ENCODE peak calls at places on chromosome 11, in nine cellular contexts. J, N, Z, T, Q, L, A, B and M are unnamed samples.

GRCh38 chr11:116219171-116219635 is 553.6 kb downstream of the BUD13 start:
- DNase-seq in Z (no peak), B (no peak), T (no peak), J (no peak), A (no peak), L (no peak), Q (no peak), N (no peak), M (no peak)

GRCh38 chr11:67031791-67032561 is 9.0 kb downstream of the SYT12 start:
- DNase-seq in B (no peak), J (no peak), Q (no peak), A (no peak), L (no peak), T (no peak), N (no peak), Z (no peak), M (no peak)

GRCh38 chr11:67663515-67664212 is 10.8 kb downstream of the ALDH3B2 start:
- DNase-seq in Z (peak), L (no peak), B (no peak), Q (no peak), N (no peak), T (peak), A (no peak), J (no peak), M (no peak)

GRCh38 chr11:1228921-1229451 is 6.1 kb downstream of the MUC5B start:
- DNase-seq in L (no peak), T (peak), N (no peak), Z (no peak), A (no peak), Q (no peak), B (peak), J (no peak), M (no peak)

GRCh38 chr11:1307998-1308744 is 1.3 kb downstream of the TOLLIP start:
- DNase-seq in Q (no peak), Z (no peak), B (no peak), A (no peak), L (no peak), J (peak), N (no peak), T (no peak), M (no peak)

GRCh38 chr11:113014731-113015455 is 53.7 kb downstream of the NCAM1 start:
- DNase-seq in B (peak), A (no peak), T (no peak), J (peak), Z (no peak), L (no peak), Q (peak), N (no peak), M (peak)

GRCh38 chr11:69075421-69076128 is 26.8 kb downstream of the TPCN2 start:
- DNase-seq in B (peak), N (no peak), A (no peak), L (peak), J (peak), Z (no peak), Q (peak), T (peak), M (peak)

GRCh38 chr11:44813401-44813800 is 86.6 kb downstream of the TSPAN18 start:
- DNase-seq in A (no peak), Q (no peak), B (no peak), L (no peak), Z (no peak), J (no peak), N (peak), T (no peak), M (no peak)

GRCh38 chr11:66852466-66853241 is 4.2 kb upstream of the LRFN4 start:
- DNase-seq in B (peak), Q (no peak), N (no peak), Z (no peak), L (no peak), T (peak), J (no peak), A (no peak), M (no peak)

GRCh38 chr11:18540207-18541009 is 13.7 kb upstream of the TSG101 start:
- DNase-seq in B (no peak), Z (no peak), A (no peak), Q (peak), T (no peak), N (no peak), L (no peak), J (no peak), M (no peak)

GRCh38 chr11:2136952-2137201 is 2.3 kb downstream of the IGF2 start:
- DNase-seq in J (no peak), T (no peak), B (no peak), N (no peak), Z (no peak), L (no peak), Q (no peak), A (no peak), M (no peak)

GRCh38 chr11:67293090-67293489 is 4.0 kb downstream of the ANKRD13D start:
- DNase-seq in Q (peak), J (no peak), T (no peak), N (no peak), A (no peak), L (no peak), B (no peak), Z (no peak), M (no peak)

GRCh38 chr11:102007567-102008437 is 39.4 kb upstream of the CFAP300 start:
- DNase-seq in Q (peak), J (no peak), Z (peak), N (peak), L (no peak), T (no peak), A (no peak), B (no peak), M (peak)

GRCh38 chr11:109236188-109236587 is 185.8 kb upstream of the C11orf87 start:
- DNase-seq in J (no peak), B (no peak), Q (peak), A (no peak), N (no peak), L (no peak), Z (no peak), T (no peak), M (no peak)

GRCh38 chr11:1761857-1762536 is 1.7 kb downstream of the CTSD start:
- DNase-seq in Z (no peak), L (no peak), Q (no peak), A (no peak), J (no peak), B (peak), N (peak), T (no peak), M (no peak)

GRCh38 chr11:104343578-104343977 is 179.6 kb upstream of the PDGFD start:
- DNase-seq in A (no peak), Z (no peak), N (no peak), J (no peak), Q (peak), T (no peak), L (no peak), B (no peak), M (no peak)

GRCh38 chr11:18727499-18728236 is 1.7 kb upstream of the IGSF22 start:
- DNase-seq in N (no peak), J (peak), B (peak), A (no peak), T (no peak), L (peak), Q (peak), Z (peak), M (no peak)

DNA sequence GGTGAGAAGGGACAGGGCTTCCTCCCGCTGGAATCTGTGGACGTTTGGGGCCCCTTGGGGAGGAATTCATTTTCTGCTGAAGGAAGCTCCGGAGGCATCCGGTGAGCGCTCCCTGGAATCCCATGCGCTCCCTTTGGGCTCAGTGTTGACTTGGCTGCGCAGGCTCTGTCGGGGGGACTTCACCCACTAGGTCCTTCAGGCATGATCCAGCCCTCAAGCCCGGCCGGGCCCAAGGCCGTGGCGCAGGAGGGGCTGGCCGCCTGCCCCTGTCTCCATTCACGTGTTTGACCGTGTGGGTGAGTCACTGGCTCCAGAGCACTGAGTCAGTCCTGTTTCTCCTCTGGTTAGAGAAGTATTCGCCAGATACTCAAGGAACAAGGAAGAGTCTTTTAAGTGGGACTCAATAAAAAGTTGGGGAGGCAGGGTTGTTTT is 1.4 kb downstream of the CTTN start:
- DNase-seq in Z (peak), A (no peak), L (peak), Q (peak), B (peak), N (peak), T (peak), J (peak), M (peak)
- H3K4me3 ChIP-seq in Z (peak), A (peak), L (peak), Q (peak), B (peak), N (peak), T (peak), J (peak), M (peak)

DNA sequence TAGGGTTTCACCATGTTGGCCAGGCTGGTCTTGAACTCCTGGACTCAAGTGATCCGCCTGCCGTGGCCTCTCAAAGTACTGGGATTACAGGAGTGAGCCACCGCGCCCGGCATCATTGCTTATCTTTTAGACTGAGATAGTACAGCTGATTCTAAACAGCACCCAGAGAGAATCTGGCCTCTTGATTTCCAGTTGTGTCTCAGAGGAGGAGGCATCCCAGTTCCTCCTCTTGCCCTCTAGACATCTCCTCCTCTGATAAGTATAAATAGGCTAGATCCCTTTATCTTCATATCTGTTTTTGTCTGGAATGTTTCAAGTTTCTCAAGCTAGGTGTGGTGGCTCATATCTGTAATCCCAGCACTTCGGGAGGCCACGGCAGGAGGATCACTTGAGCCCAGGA is 7.0 kb downstream of the MARK2 start:
- DNase-seq in B (no peak), N (no peak), Z (no peak), A (no peak), T (no peak), L (no peak), J (no peak), Q (no peak), M (no peak)
- H3K4me3 ChIP-seq in B (no peak), N (no peak), Z (no peak), A (no peak), T (no peak), L (no peak), J (no peak), Q (no peak), M (no peak)

DNA sequence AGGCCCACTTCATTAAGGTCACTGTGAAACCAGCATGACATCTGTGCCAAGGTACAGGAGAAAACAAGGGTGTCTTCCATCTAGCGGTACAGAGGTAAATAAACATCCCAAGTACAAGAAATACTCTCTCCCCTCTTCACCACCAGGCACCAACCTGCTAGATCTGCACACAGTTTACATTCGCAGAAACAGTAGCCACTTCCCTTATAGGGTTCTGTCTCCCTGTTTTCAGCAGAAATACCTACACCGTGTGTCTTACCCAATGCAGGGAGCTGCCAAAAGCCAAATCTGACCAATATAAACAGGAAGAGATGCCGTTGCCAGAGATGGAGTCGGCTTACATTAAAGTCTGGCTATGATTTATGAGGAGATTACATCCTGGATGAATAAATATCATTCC is 1.2 kb downstream of the SCN4B start:
- DNase-seq in A (no peak), Q (no peak), Z (no peak), L (no peak), N (no peak), T (no peak), J (no peak), B (no peak), M (no peak)
- H3K4me3 ChIP-seq in A (no peak), Q (no peak), Z (no peak), L (no peak), N (no peak), T (no peak), J (no peak), B (peak), M (no peak)

GRCh38 chr11:100354736-100355135 is 332.4 kb upstream of the ARHGAP42 start:
- DNase-seq in T (no peak), L (no peak), B (no peak), J (no peak), Q (no peak), N (no peak), Z (no peak), A (no peak), M (no peak)
- H3K4me3 ChIP-seq in T (no peak), L (no peak), B (no peak), J (no peak), Q (no peak), N (no peak), Z (no peak), A (no peak), M (no peak)

DNA sequence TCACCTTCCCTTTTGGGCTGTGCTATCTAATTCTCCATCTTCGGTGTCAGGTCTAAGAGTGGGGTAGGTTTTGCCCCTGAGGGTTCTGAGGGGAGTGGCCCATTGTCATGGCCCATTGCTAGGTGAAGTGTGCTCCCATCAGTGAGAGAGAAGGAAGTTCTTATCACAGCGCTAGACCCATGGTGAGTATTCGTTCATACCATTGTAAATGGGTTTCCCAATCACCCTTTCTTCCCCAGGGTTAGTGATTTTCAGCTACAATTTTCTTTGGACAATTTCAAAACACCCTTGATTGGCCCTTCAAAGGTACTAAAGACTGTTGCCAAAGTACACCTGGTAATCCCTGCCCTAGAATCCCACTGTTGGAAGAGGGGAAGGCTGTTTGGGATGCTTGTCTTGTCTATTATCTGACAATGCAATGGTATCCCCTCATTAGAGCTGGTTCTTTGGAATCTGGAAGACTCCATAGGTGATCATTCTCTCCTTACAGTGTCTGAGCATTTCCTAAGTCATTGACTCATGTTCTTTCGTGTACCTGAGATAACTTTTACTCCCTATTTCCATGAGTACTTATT is 20.2 kb downstream of the MPEG1 start:
- DNase-seq in A (no peak), Z (no peak), T (no peak), Q (no peak), B (no peak), N (no peak), L (no peak), J (no peak), M (no peak)
- H3K4me3 ChIP-seq in A (no peak), Z (no peak), T (no peak), Q (no peak), B (no peak), N (no peak), L (no peak), J (no peak), M (no peak)